ENCODE peak calls at places on chromosomes 4 and X, in six cellular contexts. O is left ventricle myocardium inferior; N is CD8-positive, alpha-beta T cell; M is GM06990; Z is heart left ventricle; T is MM.1S. B is an unnamed sample. For H3K36me3, the result is how much of the 10 kb centered on the place peaks cover.

GRCh38 chr4:62531731-62532130 is 1331.6 kb downstream of the ADGRL3 start:
- DNase-seq in O (no peak), N (no peak), M (no peak), Z (no peak), T (peak), B (no peak)

GRCh38 chrX:18047440-18047940 is 173.2 kb downstream of the BEND2 start:
- DNase-seq in O (no peak), N (no peak), M (no peak), Z (no peak), T (no peak), B (no peak)

GRCh38 chr4:181594188-181594587 is 649.0 kb upstream of the TENM3 start:
- DNase-seq in O (no peak), N (no peak), M (no peak), Z (no peak), T (no peak), B (no peak)

GRCh38 chr4:156723951-156724668 is 247.5 kb downstream of the PDGFC start:
- DNase-seq in O (no peak), N (no peak), M (no peak), Z (no peak), T (no peak), B (no peak)

GRCh38 chrX:150856101-150856500 is 42.4 kb downstream of the CD99L2 start:
- DNase-seq in O (no peak), N (no peak), M (no peak), Z (no peak), T (no peak), B (no peak)

GRCh38 chrX:32644476-32644875 is 566.9 kb downstream of the DMD start:
- DNase-seq in O (no peak), N (no peak), M (no peak), Z (no peak), T (no peak), B (no peak)

GRCh38 chrX:130741584-130741983 is 161.4 kb downstream of the ENOX2 start:
- DNase-seq in O (no peak), N (no peak), M (no peak), Z (no peak), T (no peak), B (no peak)

GRCh38 chr4:53656421-53656981 is 65.2 kb upstream of the LNX1 start:
- DNase-seq in O (no peak), N (no peak), M (no peak), Z (no peak), T (no peak), B (peak)

GRCh38 chrX:151391722-151392121 is 5.3 kb upstream of the VMA21 start:
- DNase-seq in O (no peak), N (no peak), M (no peak), Z (no peak), T (no peak), B (no peak)

GRCh38 chrX:120282697-120283096 is 28.6 kb downstream of the TMEM255A start:
- DNase-seq in O (no peak), N (no peak), M (no peak), Z (no peak), T (no peak), B (no peak)

GRCh38 chr4:153474251-153474650 is 8.1 kb downstream of the TMEM131L start:
- DNase-seq in O (no peak), N (no peak), M (no peak), Z (no peak), T (no peak), B (no peak)

GRCh38 chr4:122614621-122615020 is 6.2 kb downstream of the IL21 start:
- DNase-seq in O (no peak), N (no peak), M (no peak), Z (no peak), T (no peak), B (no peak)

GRCh38 chr4:22987861-22988260 is 295.1 kb downstream of the GBA3 start:
- DNase-seq in O (no peak), N (no peak), M (no peak), Z (no peak), T (no peak), B (peak)

GRCh38 chrX:129957241-129958099 is 25.0 kb upstream of the BCORL1 start:
- DNase-seq in O (peak), N (no peak), M (peak), Z (peak), T (peak), B (peak)

GRCh38 chr4:38821739-38822138 is 17.1 kb upstream of the TLR1 start:
- DNase-seq in O (no peak), N (no peak), M (no peak), Z (no peak), T (no peak), B (peak)

GRCh38 chrX:132444936-132445335 is 43.9 kb downstream of the MBNL3 start:
- DNase-seq in O (no peak), N (no peak), M (no peak), Z (no peak), T (no peak), B (no peak)

GRCh38 chr4:139800082-139800481 is 134.5 kb downstream of the MGST2 start:
- DNase-seq in O (no peak), N (no peak), M (no peak), Z (no peak), T (no peak), B (no peak)

GRCh38 chrX:136847874-136848273 is 32.7 kb downstream of the RBMX start:
- DNase-seq in O (no peak), N (no peak), M (no peak), Z (no peak), T (no peak), B (no peak)

GRCh38 chr4:53580301-53580700 is 11.0 kb downstream of the LNX1 start:
- DNase-seq in O (no peak), N (no peak), M (no peak), Z (no peak), T (no peak), B (no peak)

GRCh38 chrX:66015152-66015827 is 24.6 kb downstream of the VSIG4 start:
- DNase-seq in O (peak), N (no peak), M (peak), Z (peak), T (peak), B (no peak)

GRCh38 chr4:150814873-150815272 is 200.2 kb downstream of the LRBA start:
- DNase-seq in O (no peak), N (no peak), M (no peak), Z (no peak), T (no peak), B (no peak)

GRCh38 chrX:78555401-78555980 is 103.6 kb downstream of the RTL3 start:
- DNase-seq in O (no peak), N (no peak), M (no peak), Z (no peak), T (peak), B (no peak)

GRCh38 chrX:125621588-125621927 is 301.9 kb downstream of the TEX13C start:
- DNase-seq in O (no peak), N (no peak), M (no peak), Z (no peak), T (no peak), B (no peak)

GRCh38 chr4:2261110-2261852 is 628 bp downstream of the MXD4 start:
- DNase-seq in O (peak), N (peak), M (peak), Z (peak), T (peak), B (peak)

GRCh38 chrX:71671043-71671829 is 3.9 kb downstream of the LOC101059915 start:
- DNase-seq in O (no peak), N (no peak), M (no peak), Z (peak), T (no peak), B (no peak)

GRCh38 chrX:68084765-68085164 is 348.5 kb downstream of the OPHN1 start:
- DNase-seq in O (no peak), N (no peak), M (no peak), Z (no peak), T (no peak), B (no peak)

GRCh38 chrX:8433296-8434094 is 31.1 kb upstream of the VCX3B start:
- DNase-seq in O (no peak), N (no peak), M (no peak), Z (no peak), T (no peak), B (no peak)

GRCh38 chr4:182015893-182016292 is 227.3 kb upstream of the TENM3 start:
- DNase-seq in O (no peak), N (no peak), M (no peak), Z (no peak), T (no peak), B (no peak)

GRCh38 chr4:121656269-121656641 is 40.5 kb downstream of the ANXA5 start:
- DNase-seq in O (peak), N (peak), M (no peak), Z (peak), T (peak), B (peak)

GRCh38 chrX:100743009-100743615 is 11.2 kb upstream of the SYTL4 start:
- DNase-seq in O (no peak), N (no peak), M (no peak), Z (no peak), T (no peak), B (no peak)

GRCh38 chrX:71454222-71454621 is 78.7 kb upstream of the OGT start:
- DNase-seq in O (no peak), N (no peak), M (no peak), Z (no peak), T (no peak), B (no peak)

GRCh38 chr4:181672751-181673150 is 570.5 kb upstream of the TENM3 start:
- DNase-seq in O (no peak), N (no peak), M (no peak), Z (no peak), T (no peak), B (no peak)

GRCh38 chr4:41125558-41126311 is 88.6 kb downstream of the APBB2 start:
- DNase-seq in O (no peak), N (no peak), M (no peak), Z (no peak), T (no peak), B (peak)

GRCh38 chrX:136497556-136498048 is at the start of gene HTATSF1:
- DNase-seq in O (no peak), N (no peak), M (no peak), Z (no peak), T (no peak), B (no peak)

GRCh38 chrX:10939384-10939783 is 171.7 kb upstream of the HCCS start:
- DNase-seq in O (no peak), N (no peak), M (no peak), Z (no peak), T (no peak), B (no peak)

GRCh38 chr4:9963328-9963727 is 58.0 kb downstream of the SLC2A9 start:
- DNase-seq in O (no peak), N (no peak), M (no peak), Z (no peak), T (no peak), B (no peak)

GRCh38 chr4:9962611-9963314 is 58.5 kb downstream of the SLC2A9 start:
- DNase-seq in O (no peak), N (no peak), M (no peak), Z (no peak), T (peak), B (no peak)

GRCh38 chr4:9969526-9970398 is 51.5 kb downstream of the SLC2A9 start:
- DNase-seq in O (no peak), N (no peak), M (no peak), Z (no peak), T (peak), B (no peak)

GRCh38 chr4:9968472-9968871 is 52.8 kb downstream of the SLC2A9 start:
- DNase-seq in O (no peak), N (no peak), M (no peak), Z (no peak), T (no peak), B (no peak)

DNA sequence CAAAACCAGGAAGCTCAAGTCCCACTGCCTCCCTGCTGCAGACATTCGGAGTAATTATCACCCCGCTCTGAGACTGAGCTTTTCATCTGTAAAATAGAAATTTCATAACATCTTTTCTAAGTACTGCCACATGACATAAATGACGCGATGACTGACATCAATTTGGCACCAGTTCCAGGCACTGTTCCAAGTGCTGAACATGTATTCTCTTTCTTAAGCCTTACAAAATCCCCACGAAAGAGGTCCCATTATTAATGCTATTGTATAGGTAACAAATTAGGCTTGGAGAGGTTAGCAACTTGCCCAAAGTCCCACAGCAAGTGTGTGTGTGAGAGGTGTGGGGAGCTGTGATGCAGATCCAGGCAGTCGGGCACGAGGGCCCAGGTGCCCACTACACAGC is 56.4 kb downstream of the SLC2A9 start:
- DNase-seq in O (no peak), N (no peak), M (no peak), Z (no peak), T (no peak), B (no peak)
- H3K36me3 ChIP-seq in O (under half), N (under half), M (under half), Z (under half), T (under half), B (under half)

GRCh38 chr4:11376571-11376970 is 52.1 kb downstream of the HS3ST1 start:
- DNase-seq in O (no peak), N (no peak), M (no peak), Z (no peak), T (no peak), B (no peak)
- H3K36me3 ChIP-seq in O (under half), N (under half), M (under half), Z (under half), T (under half), B (under half)

GRCh38 chr4:51884055-51884454 is 41.1 kb downstream of the DCUN1D4 start:
- DNase-seq in O (no peak), N (no peak), M (no peak), Z (no peak), T (no peak), B (no peak)

GRCh38 chr4:51885371-51885770 is 42.4 kb downstream of the DCUN1D4 start:
- DNase-seq in O (no peak), N (no peak), M (no peak), Z (no peak), T (no peak), B (no peak)

GRCh38 chr4:51880016-51880915 is 37.3 kb downstream of the DCUN1D4 start:
- DNase-seq in O (no peak), N (no peak), M (no peak), Z (no peak), T (no peak), B (no peak)

GRCh38 chr4:51884606-51885005 is 41.7 kb downstream of the DCUN1D4 start:
- DNase-seq in O (no peak), N (no peak), M (no peak), Z (no peak), T (no peak), B (no peak)
- H3K36me3 ChIP-seq in O (half or more), N (under half), M (under half), Z (under half), T (under half), B (half or more)

DNA sequence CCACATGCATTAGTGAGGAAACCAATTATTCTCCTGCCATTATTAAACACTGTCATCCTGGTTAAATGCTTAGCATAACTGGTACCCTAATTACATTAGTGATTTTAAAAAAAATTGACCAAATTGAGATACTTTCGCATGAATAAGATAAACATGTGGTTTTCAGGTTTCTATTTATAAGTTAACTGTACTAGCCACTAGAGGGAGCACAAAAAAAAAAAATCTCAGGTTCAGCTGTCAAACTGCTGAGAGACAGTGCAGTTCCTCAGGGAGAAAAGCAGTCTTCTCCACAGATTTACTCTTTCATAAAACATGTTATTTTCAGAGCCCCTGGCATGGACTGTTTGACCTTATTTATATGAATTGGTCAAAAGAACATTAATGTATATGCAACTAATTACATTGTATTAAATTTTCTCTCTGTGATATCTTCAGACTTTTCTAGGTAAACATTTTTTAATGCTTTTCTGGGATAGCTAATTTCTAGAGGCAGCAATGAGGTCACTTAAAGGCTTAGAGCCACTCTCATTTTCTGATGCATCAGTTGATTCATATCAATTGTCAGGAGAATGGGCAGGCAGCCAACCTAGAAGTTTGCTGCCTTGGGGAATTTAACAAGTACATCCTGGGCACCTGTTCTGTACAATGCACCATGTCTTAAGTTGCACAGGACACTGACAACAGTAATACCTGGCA is 167.5 kb downstream of the CDS1 start:
- DNase-seq in O (no peak), N (no peak), M (peak), Z (no peak), T (peak), B (peak)
- H3K36me3 ChIP-seq in O (half or more), N (under half), M (under half), Z (under half), T (under half), B (under half)

GRCh38 chrX:53594354-53594753 is 92.2 kb downstream of the HUWE1 start:
- DNase-seq in O (no peak), N (no peak), M (no peak), Z (no peak), T (no peak), B (no peak)
- H3K36me3 ChIP-seq in O (half or more), N (under half), M (under half), Z (under half), T (under half), B (half or more)

DNA sequence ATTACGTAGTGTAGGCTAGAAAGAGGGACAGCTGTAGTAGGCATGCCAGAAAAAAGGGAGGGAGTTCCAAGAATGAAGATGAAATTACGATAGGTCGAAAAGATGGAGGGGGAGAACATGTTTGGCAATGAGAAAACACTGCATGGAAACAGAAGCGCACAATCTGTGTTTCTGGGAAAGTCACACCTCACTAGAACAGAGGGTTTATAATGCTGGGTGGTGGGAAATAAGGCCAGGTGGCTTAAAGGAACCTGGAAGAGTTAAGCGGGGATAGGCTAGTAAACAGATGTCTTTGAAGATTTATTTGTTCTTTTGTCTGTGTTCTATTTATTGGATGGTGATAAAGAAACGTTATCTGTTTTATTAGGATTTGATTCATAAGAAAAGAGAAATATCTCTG is 29.1 kb downstream of the TRAPPC11 start:
- DNase-seq in O (no peak), N (no peak), M (no peak), Z (no peak), T (no peak), B (no peak)
- H3K36me3 ChIP-seq in O (half or more), N (under half), M (under half), Z (under half), T (under half), B (half or more)

GRCh38 chr4:70660106-70660505 is 6.2 kb downstream of the JCHAIN start:
- DNase-seq in O (no peak), N (no peak), M (no peak), Z (no peak), T (no peak), B (no peak)

GRCh38 chr4:70654605-70655011 is 11.7 kb downstream of the JCHAIN start:
- DNase-seq in O (no peak), N (no peak), M (no peak), Z (no peak), T (no peak), B (no peak)

GRCh38 chr4:70651864-70652506 is 14.3 kb downstream of the JCHAIN start:
- DNase-seq in O (no peak), N (no peak), M (no peak), Z (no peak), T (peak), B (no peak)

GRCh38 chr4:70657326-70657725 is 9.0 kb downstream of the JCHAIN start:
- DNase-seq in O (no peak), N (no peak), M (no peak), Z (no peak), T (no peak), B (no peak)
- H3K36me3 ChIP-seq in O (under half), N (under half), M (under half), Z (under half), T (half or more), B (under half)

DNA sequence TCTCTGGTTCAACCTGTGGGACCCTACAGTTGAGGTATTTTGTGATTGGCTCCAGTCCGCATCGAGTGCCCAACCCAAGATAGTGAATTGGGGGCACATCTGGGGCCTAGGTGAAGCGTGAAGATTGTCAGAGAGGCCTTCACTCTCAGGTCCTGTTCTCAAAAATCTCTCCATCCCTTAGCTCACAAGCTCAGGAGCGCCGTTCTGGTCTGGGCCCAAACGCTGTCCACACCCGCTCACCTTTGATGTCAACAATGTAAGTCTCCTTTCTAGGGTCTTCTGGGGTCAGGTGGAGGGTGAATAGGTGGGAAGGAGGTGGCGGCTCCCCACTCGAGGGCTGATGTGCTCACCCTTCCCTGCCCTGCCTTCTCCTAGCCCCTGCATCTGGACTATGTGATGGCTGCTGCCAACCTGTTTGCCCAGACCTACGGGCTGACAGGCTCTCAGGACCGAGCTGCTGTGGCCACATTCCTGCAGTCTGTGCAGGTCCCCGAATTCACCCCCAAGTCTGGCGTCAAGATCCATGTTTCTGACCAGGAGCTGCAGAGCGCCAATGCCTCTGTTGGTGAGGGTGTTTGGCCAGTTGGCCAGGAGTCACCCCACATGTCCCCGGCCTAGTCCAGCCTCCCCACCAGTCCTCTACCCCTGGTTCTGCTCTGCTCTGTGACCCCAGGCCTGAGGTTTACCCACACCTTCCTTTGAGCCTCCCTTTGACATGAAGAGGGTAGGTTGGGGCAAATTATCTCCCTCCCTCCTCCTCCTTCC is 7.6 kb upstream of the CDK16 start:
- DNase-seq in O (no peak), N (no peak), M (no peak), Z (no peak), T (no peak), B (no peak)
- H3K36me3 ChIP-seq in O (half or more), N (under half), M (half or more), Z (under half), T (under half), B (under half)

GRCh38 chr4:5905714-5906113 is 12.8 kb upstream of the CRMP1 start:
- DNase-seq in O (no peak), N (no peak), M (no peak), Z (no peak), T (no peak), B (no peak)
- H3K36me3 ChIP-seq in O (under half), N (under half), M (under half), Z (under half), T (under half), B (under half)

B was measured in MG63.